ENCODE peak calls at places on chromosomes 3 and 15, in four cellular contexts. R, H, K and N are unnamed samples.

GRCh38 chr3:59286791-59287531 is 237.1 kb upstream of the CFAP20DC start:
- DNase-seq in H (no peak), K (peak), R (peak), N (no peak)

GRCh38 chr15:73239564-73240208 is 129.1 kb downstream of the HCN4 start:
- DNase-seq in R (no peak), K (no peak), H (no peak), N (no peak)

GRCh38 chr3:169133178-169134161 is 530.0 kb downstream of the MECOM start:
- DNase-seq in H (no peak), K (no peak), R (no peak), N (no peak)

GRCh38 chr3:184361932-184362667 is 590 bp downstream of the POLR2H start:
- DNase-seq in K (peak), R (peak), H (peak), N (peak)

GRCh38 chr3:58657571-58658141 is 8.9 kb downstream of the FAM3D start:
- DNase-seq in H (no peak), K (peak), R (no peak), N (no peak)

GRCh38 chr3:116176974-116177555 is 268.2 kb downstream of the LSAMP start:
- DNase-seq in R (no peak), H (no peak), K (no peak), N (no peak)

GRCh38 chr15:40787344-40787841 is 17.6 kb downstream of the C15orf62 start:
- DNase-seq in K (peak), H (no peak), R (peak), N (peak)

GRCh38 chr3:54427501-54427900 is 305.1 kb downstream of the CACNA2D3 start:
- DNase-seq in R (no peak), H (no peak), K (no peak), N (no peak)

GRCh38 chr15:74245342-74245931 is 9.3 kb downstream of the CCDC33 start:
- DNase-seq in R (no peak), K (no peak), H (no peak), N (no peak)

GRCh38 chr15:66882251-66883020 is 180.4 kb downstream of the SMAD6 start:
- DNase-seq in H (no peak), R (peak), K (no peak), N (peak)

GRCh38 chr15:68420186-68420684 is 11.7 kb downstream of the ITGA11 start:
- DNase-seq in R (no peak), H (peak), K (no peak), N (peak)

GRCh38 chr15:86541540-86541939 is 461.9 kb downstream of the AGBL1 start:
- DNase-seq in H (no peak), K (no peak), R (no peak), N (no peak)

GRCh38 chr15:90869601-90870353 is 1.4 kb downstream of the FURIN start:
- DNase-seq in H (peak), K (peak), R (peak), N (peak)